ENCODE peak calls at places on chromosomes 16 and 17, in five cellular contexts. One of them, this sample, is unnamed.

GRCh38 chr17:73536700-73537680 is 107.3 kb downstream of the SDK2 start:
- DNase-seq in right lobe of liver: no peak
- DNase-seq in body of pancreas: no peak
- DNase-seq in A549: no peak
- DNase-seq in uterus: no peak
- DNase-seq in this sample: no peak

GRCh38 chr16:8806272-8806983 is 8.8 kb downstream of the PMM2 start:
- DNase-seq in right lobe of liver: no peak
- DNase-seq in body of pancreas: no peak
- DNase-seq in A549: no peak
- DNase-seq in uterus: no peak
- DNase-seq in this sample: no peak

GRCh38 chr17:5699789-5700188 is 115.5 kb upstream of the NLRP1 start:
- DNase-seq in right lobe of liver: no peak
- DNase-seq in body of pancreas: no peak
- DNase-seq in A549: no peak
- DNase-seq in uterus: no peak
- DNase-seq in this sample: no peak

GRCh38 chr17:58324409-58325288 is 3.9 kb downstream of the TSPOAP1 start:
- DNase-seq in right lobe of liver: no peak
- DNase-seq in body of pancreas: peak; percentile 73
- DNase-seq in A549: no peak
- DNase-seq in uterus: peak; percentile 55
- DNase-seq in this sample: peak; percentile 70

GRCh38 chr16:9114842-9115241 is 23.4 kb downstream of the HAPSTR1 start:
- DNase-seq in right lobe of liver: no peak
- DNase-seq in body of pancreas: no peak
- DNase-seq in A549: no peak
- DNase-seq in uterus: no peak
- DNase-seq in this sample: no peak

GRCh38 chr17:9684955-9685621 is 39.8 kb downstream of the USP43 start:
- DNase-seq in right lobe of liver: peak; percentile 60
- DNase-seq in body of pancreas: peak; percentile 17
- DNase-seq in A549: peak; percentile 22
- DNase-seq in uterus: no peak
- DNase-seq in this sample: no peak

GRCh38 chr17:412211-413015 is 59.8 kb upstream of the RPH3AL start:
- DNase-seq in right lobe of liver: no peak
- DNase-seq in body of pancreas: peak; percentile 53
- DNase-seq in A549: peak; percentile 70
- DNase-seq in uterus: peak; percentile 49
- DNase-seq in this sample: peak; percentile 66

GRCh38 chr16:75385507-75386152 is 47.7 kb downstream of the CFDP1 start:
- DNase-seq in right lobe of liver: no peak
- DNase-seq in body of pancreas: no peak
- DNase-seq in A549: peak; percentile 78
- DNase-seq in uterus: no peak
- DNase-seq in this sample: no peak

GRCh38 chr17:35257080-35257701 is 14.3 kb downstream of the SLFN5 start:
- DNase-seq in right lobe of liver: peak; percentile 61
- DNase-seq in body of pancreas: peak; percentile 82
- DNase-seq in A549: peak; percentile 89
- DNase-seq in uterus: no peak
- DNase-seq in this sample: peak; percentile 60

GRCh38 chr16:48003226-48003907 is 152.4 kb downstream of the ABCC12 start:
- DNase-seq in right lobe of liver: no peak
- DNase-seq in body of pancreas: no peak
- DNase-seq in A549: no peak
- DNase-seq in uterus: no peak
- DNase-seq in this sample: no peak

GRCh38 chr16:56565023-56565477 is at the start of gene MT4:
- DNase-seq in right lobe of liver: no peak
- DNase-seq in body of pancreas: no peak
- DNase-seq in A549: no peak
- DNase-seq in uterus: no peak
- DNase-seq in this sample: no peak

DNA sequence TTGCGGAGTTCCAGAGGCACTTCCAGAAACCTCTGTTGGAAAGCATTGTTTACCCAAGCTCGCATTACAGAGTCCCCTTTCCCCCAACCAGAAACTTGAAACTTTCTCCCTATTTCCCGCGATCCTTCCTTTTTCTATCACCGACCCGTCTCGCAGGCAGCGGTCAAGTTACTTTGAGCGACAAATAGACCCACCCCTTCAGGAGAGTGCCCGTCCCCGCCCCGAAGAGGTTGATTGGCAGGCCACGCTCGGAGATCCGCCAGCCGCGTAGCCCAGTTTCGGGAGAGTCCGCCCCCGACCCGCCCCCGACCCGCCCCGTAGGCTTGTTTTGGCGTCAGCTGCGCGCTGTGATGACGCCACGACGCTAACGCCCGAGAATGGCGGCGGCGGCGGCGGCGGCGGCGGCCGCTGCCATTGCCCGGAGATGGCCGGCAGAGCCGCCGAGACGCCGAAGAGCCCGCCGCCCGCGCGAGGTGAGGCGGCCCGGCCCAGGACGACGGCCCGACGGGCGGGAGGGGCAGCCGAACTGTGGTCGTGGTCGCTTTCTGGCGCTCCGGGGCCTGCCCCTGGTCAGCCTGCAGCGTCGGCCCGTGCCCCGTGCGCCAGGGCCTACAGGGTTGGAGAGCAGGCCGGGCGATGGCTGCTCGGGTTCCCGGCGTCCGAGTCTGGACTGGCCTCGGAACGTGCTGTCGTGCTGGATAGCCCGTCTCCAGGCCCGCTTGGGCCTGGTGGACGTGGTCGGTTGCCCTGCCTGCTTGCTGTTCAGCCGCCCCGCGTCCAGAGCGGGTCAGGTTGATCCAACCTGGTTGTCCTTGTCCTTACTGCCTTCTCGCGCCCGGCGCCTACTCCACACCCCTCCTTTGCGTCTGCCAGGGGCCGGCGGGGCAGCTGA is at the start of gene PSKH1:
- DNase-seq in right lobe of liver: peak; percentile 98
- DNase-seq in body of pancreas: peak; percentile 97
- DNase-seq in A549: peak; percentile 95
- DNase-seq in uterus: peak; percentile 97
- DNase-seq in this sample: peak; percentile 97
- TF ChIP-seq POLR2A in right lobe of liver: peak; percentile 82
- TF ChIP-seq POLR2A in body of pancreas: peak; percentile 73
- TF ChIP-seq POLR2A in A549: peak; percentile 44
- TF ChIP-seq POLR2A in uterus: peak; percentile 74
- TF ChIP-seq POLR2A in this sample: peak; percentile 89

GRCh38 chr16:28064150-28064549 is 636 bp upstream of the GSG1L start:
- DNase-seq in right lobe of liver: no peak
- DNase-seq in body of pancreas: no peak
- DNase-seq in A549: no peak
- DNase-seq in uterus: no peak
- DNase-seq in this sample: no peak

GRCh38 chr16:28068976-28069375 is 5.5 kb upstream of the GSG1L start:
- DNase-seq in right lobe of liver: no peak
- DNase-seq in body of pancreas: no peak
- DNase-seq in A549: no peak
- DNase-seq in uterus: no peak
- DNase-seq in this sample: no peak

GRCh38 chr16:28069921-28070794 is 6.6 kb upstream of the GSG1L start:
- DNase-seq in right lobe of liver: no peak
- DNase-seq in body of pancreas: no peak
- DNase-seq in A549: no peak
- DNase-seq in uterus: no peak
- DNase-seq in this sample: no peak

GRCh38 chr16:28064706-28065249 is 1.3 kb upstream of the GSG1L start:
- DNase-seq in right lobe of liver: no peak
- DNase-seq in body of pancreas: no peak
- DNase-seq in A549: no peak
- DNase-seq in uterus: no peak
- DNase-seq in this sample: no peak

GRCh38 chr16:28067604-28068382 is 4.3 kb upstream of the GSG1L start:
- DNase-seq in right lobe of liver: no peak
- DNase-seq in body of pancreas: no peak
- DNase-seq in A549: no peak
- DNase-seq in uterus: no peak
- DNase-seq in this sample: no peak
- H3K27ac ChIP-seq in right lobe of liver: no peak overlapping the region
- H3K27ac ChIP-seq in body of pancreas: no peak overlapping the region
- H3K27ac ChIP-seq in A549: no peak overlapping the region
- H3K27ac ChIP-seq in uterus: no peak overlapping the region
- H3K27ac ChIP-seq in this sample: no peak overlapping the region

DNA sequence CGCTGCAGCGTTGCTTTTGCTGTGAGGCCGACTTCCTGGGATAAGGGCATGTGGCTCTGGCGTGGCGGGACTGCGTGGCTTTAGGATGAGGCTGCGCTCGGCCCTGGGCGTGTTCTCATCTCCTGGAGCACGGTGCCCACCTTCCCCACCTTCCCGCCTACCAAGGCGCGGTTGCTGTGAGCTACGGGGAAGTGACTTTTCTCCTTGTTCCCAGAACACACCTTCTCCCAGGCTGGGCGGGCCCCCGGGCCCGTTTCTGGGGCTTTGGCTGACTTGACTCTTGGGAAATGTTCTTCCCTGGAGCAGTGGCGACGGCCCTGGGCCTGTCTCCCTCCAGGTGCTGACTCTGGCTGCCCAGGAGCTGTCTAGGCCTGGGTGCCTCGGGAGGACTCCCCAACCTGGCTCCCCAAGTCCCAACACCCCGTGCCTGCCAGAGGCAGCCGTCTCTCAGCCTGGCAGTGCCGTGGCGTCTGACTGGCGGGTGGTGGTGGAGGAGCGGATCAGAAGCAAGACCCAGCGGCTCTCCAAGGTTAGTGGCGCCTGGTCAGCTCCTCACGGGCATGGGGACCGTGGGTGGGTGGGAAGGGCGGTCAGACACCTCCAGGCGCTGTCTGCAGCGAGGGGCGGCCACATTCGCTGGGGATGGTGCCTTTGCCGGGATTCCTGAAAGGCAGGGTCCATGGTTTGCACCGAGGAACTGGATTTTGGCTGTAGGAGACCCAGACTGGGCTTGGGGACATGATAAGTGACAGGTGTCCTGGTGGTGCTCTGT is 12.1 kb downstream of the TELO2 start:
- DNase-seq in right lobe of liver: no peak
- DNase-seq in body of pancreas: no peak
- DNase-seq in A549: no peak
- DNase-seq in uterus: no peak
- DNase-seq in this sample: no peak
- TF ChIP-seq POLR2A in right lobe of liver: no peak
- TF ChIP-seq POLR2A in body of pancreas: no peak
- TF ChIP-seq POLR2A in A549: no peak
- TF ChIP-seq POLR2A in uterus: no peak
- TF ChIP-seq POLR2A in this sample: no peak

DNA sequence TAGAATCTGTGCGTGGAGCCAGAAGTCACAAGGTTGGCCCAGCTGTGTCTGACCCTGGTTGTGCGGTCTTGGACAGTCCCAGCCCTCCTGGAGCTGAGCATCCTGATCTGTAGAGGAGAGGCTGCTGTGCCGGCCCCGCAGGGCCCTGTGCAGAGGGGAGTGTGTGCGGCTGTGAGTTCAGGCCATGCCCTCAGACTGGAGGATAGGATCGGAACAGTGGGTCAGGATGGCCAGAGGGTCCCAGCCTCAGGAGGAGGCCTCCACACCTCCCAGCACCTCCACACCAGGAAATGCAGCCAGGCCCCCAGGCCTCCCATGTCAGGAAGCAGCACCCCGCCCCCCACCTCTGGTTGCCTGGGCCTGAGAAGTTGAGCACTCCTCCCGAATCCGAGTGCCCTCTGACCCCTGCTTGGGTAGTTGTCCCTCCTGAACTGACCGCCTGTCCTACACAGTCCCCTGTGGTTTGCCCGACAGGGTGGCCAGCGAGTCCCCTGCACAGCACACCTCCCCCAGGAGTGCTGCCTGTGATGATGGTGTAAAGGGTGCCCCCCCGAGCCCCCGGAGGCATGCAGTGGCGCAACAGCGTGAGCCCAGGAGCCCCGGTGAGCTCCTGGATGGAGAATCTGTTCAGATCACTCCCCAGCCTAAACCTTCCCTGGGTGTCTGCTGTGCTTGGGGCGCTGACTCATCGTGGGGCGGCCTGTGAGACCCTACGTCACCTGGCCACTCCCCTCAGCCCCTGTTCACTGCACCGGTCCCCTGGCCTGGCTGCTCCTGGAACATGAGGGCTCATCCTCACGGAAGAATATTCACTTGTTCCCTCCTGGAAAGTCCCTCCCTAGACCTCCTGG is 285.2 kb downstream of the SEC14L1 start:
- DNase-seq in right lobe of liver: no peak
- DNase-seq in body of pancreas: no peak
- DNase-seq in A549: peak; percentile 92
- DNase-seq in uterus: peak; percentile 86
- DNase-seq in this sample: peak; percentile 93
- H3K27ac ChIP-seq in right lobe of liver: peak overlapping the region; percentile 69
- H3K27ac ChIP-seq in body of pancreas: peak overlapping the region; percentile 75
- H3K27ac ChIP-seq in A549: peak overlapping the region; percentile 95
- H3K27ac ChIP-seq in uterus: peak overlapping the region; percentile 97
- H3K27ac ChIP-seq in this sample: peak overlapping the region; percentile 94